ENCODE peak calls at places on chromosome 7, in ten cellular contexts. F is A549; P is colonic mucosa; N is mammary epithelial cell; L is transverse colon; Z is esophagus muscularis mucosa; E is sigmoid colon; D is CD8-positive, alpha-beta T cell; G is hepatocyte; J is OCI-LY7. I is an unnamed sample. For H3K4me1, the result is how much of the 10 kb centered on the place peaks cover.

GRCh38 chr7:2248984-2249694 is 7.1 kb downstream of the NUDT1 start:
- DNase-seq in J (no peak), E (no peak), P (peak), G (peak), F (peak), L (peak), N (peak), Z (no peak), D (no peak), I (peak)

GRCh38 chr7:4707134-4707651 is 25.1 kb downstream of the FOXK1 start:
- DNase-seq in Z (no peak), L (no peak), E (no peak), F (no peak), G (no peak), D (no peak), N (no peak), P (no peak), J (no peak), I (no peak)

GRCh38 chr7:130392456-130392860 is 12.2 kb downstream of the CPA1 start:
- DNase-seq in J (no peak), Z (peak), N (no peak), D (no peak), L (no peak), F (no peak), G (peak), E (no peak), P (no peak), I (no peak)

GRCh38 chr7:76356823-76357222 is 2.0 kb downstream of the YWHAG start:
- DNase-seq in P (no peak), Z (no peak), G (peak), J (peak), L (peak), D (no peak), E (peak), N (peak), F (peak), I (no peak)

GRCh38 chr7:35727571-35727970 is 32.6 kb upstream of the HERPUD2 start:
- DNase-seq in F (no peak), L (no peak), G (no peak), J (peak), N (peak), Z (no peak), P (no peak), D (no peak), E (no peak), I (peak)

GRCh38 chr7:2979276-2979675 is 64.4 kb downstream of the CARD11 start:
- DNase-seq in E (no peak), P (no peak), L (no peak), Z (no peak), D (no peak), N (no peak), G (no peak), F (no peak), J (peak), I (peak)

GRCh38 chr7:76359111-76359986 is 558 bp upstream of the YWHAG start:
- DNase-seq in J (peak), Z (peak), N (peak), L (peak), G (peak), E (peak), D (peak), F (peak), P (peak), I (peak)

GRCh38 chr7:130939285-130940095 is 205.5 kb upstream of the KLF14 start:
- DNase-seq in E (no peak), D (no peak), N (no peak), F (no peak), G (no peak), L (no peak), P (no peak), Z (no peak), J (no peak), I (no peak)

GRCh38 chr7:3003936-3004335 is 39.7 kb downstream of the CARD11 start:
- DNase-seq in E (no peak), N (no peak), F (no peak), Z (no peak), P (no peak), J (no peak), G (no peak), D (no peak), L (no peak), I (peak)

GRCh38 chr7:45071528-45071927 is 17.2 kb downstream of the NACAD start:
- DNase-seq in F (no peak), Z (no peak), J (no peak), P (no peak), N (no peak), E (no peak), G (no peak), D (no peak), L (no peak), I (no peak)

GRCh38 chr7:157004050-157004838 is 6.2 kb downstream of the MNX1 start:
- DNase-seq in G (no peak), D (no peak), N (no peak), Z (no peak), E (no peak), J (no peak), F (no peak), L (no peak), P (no peak), I (no peak)

GRCh38 chr7:157003445-157004049 is 6.9 kb downstream of the MNX1 start:
- DNase-seq in J (no peak), D (no peak), P (peak), E (no peak), G (no peak), F (no peak), L (peak), N (no peak), Z (no peak), I (no peak)

GRCh38 chr7:157001920-157002818 is 8.3 kb downstream of the MNX1 start:
- DNase-seq in F (no peak), D (no peak), P (peak), G (no peak), L (no peak), N (no peak), J (no peak), Z (no peak), E (no peak), I (no peak)

GRCh38 chr7:157000741-157001653 is 9.5 kb downstream of the MNX1 start:
- DNase-seq in Z (no peak), G (no peak), F (no peak), N (no peak), E (no peak), D (no peak), L (no peak), J (no peak), P (peak), I (no peak)

GRCh38 chr7:157002819-157003421 is 7.5 kb downstream of the MNX1 start:
- DNase-seq in F (no peak), N (no peak), P (peak), Z (no peak), G (no peak), L (no peak), J (no peak), D (no peak), E (no peak), I (no peak)
- H3K4me1 ChIP-seq in F (under half), N (under half), P (under half), Z (half or more), G (under half), L (under half), J (under half), D (under half), E (half or more), I (under half)

GRCh38 chr7:73742338-73742752 is 3.7 kb upstream of the ABHD11 start:
- DNase-seq in D (no peak), Z (no peak), N (no peak), J (no peak), P (peak), G (peak), F (no peak), E (no peak), L (no peak), I (peak)
- H3K4me3 ChIP-seq in D (no peak), Z (no peak), N (no peak), J (peak), P (no peak), G (no peak), F (no peak), E (no peak), L (no peak), I (peak)

GRCh38 chr7:135665072-135665471 is 2.8 kb downstream of the STMP1 start:
- DNase-seq in L (no peak), F (no peak), E (no peak), Z (no peak), D (no peak), J (no peak), N (no peak), G (no peak), P (no peak), I (no peak)

GRCh38 chr7:135662123-135662372 is 266 bp upstream of the STMP1 start:
- DNase-seq in L (no peak), P (no peak), J (no peak), G (no peak), Z (no peak), E (no peak), D (no peak), F (no peak), N (no peak), I (no peak)

GRCh38 chr7:135664046-135664589 is 1.8 kb downstream of the STMP1 start:
- DNase-seq in L (no peak), P (no peak), N (peak), E (no peak), J (no peak), F (no peak), G (no peak), D (no peak), Z (no peak), I (no peak)

GRCh38 chr7:135661311-135662122 is 797 bp upstream of the STMP1 start:
- DNase-seq in P (no peak), E (peak), F (no peak), G (peak), D (no peak), L (no peak), J (no peak), N (peak), Z (no peak), I (no peak)

DNA sequence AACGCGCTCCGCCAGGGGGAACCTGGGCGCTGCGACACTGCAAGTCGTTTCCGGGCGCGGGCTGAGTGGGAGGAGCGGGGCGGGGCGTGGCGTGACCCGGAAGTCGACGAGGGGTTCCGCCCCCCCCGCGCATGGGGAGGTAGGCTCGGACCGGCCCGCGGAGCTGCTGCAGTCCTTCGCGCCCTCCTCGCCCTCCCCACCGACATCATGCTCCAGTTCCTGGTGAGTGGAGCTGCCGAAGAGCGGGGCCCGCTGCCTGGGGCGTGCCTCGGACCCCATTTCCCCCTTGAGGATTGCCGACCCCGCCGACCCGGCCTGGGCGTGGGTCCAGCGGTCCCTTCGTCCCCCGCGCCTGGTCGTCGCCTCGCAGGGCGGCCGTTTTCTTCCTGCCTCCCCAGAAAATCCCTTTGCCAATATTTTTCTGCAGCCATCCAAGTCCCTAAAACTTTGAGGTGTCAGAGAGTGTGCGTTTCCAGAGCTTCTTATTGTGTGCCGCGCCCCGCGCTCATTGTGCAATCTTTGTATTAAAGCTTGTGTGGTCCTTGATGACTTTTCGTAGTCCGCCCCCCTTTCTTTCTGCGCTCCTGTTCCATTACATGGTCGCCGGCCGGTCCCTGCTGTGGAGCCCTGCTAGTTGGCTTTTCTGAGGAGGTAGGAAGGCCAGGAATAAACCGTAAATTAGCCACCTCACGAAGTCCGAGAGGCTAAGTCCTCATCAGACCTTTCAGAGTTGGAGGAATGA is at the start of gene STMP1:
- DNase-seq in N (peak), L (peak), G (peak), E (peak), F (peak), J (peak), D (peak), P (peak), Z (peak), I (peak)
- TF ChIP-seq CTCF in N (peak), L (no peak), G (peak), E (no peak), F (no peak), J (peak), D (peak), P (no peak), Z (peak), I (peak)

DNA sequence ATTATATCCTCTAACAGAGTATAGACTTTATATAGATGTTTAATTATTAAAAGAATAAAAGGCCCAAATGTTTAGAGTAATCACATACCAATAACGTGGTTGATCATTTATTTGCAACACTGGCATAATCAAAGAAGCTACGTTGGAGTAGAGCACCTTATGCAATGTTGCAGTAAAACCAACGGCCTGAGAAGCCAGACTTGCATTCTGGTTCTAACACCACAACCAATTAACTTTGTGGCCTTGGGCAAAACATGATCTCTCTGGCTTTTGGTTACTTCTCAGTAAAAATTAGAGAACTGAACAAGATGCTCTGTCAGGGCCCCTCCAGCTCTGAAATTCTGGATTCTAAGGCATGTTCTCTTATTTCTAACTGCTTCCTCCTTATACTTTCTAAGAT is 476.2 kb downstream of the GRM8 start:
- DNase-seq in N (no peak), G (no peak), E (no peak), L (no peak), Z (no peak), F (no peak), P (no peak), J (no peak), D (no peak), I (no peak)
- H3K4me1 ChIP-seq in N (under half), G (under half), E (under half), L (under half), Z (under half), F (under half), P (under half), J (under half), D (under half), I (under half)

GRCh38 chr7:50312176-50312575 is 7.7 kb downstream of the IKZF1 start:
- DNase-seq in Z (no peak), G (no peak), E (no peak), N (no peak), F (no peak), J (peak), P (no peak), D (no peak), L (no peak), I (no peak)

GRCh38 chr7:50309736-50310135 is 5.2 kb downstream of the IKZF1 start:
- DNase-seq in E (no peak), L (no peak), N (no peak), Z (no peak), F (no peak), P (no peak), D (no peak), J (peak), G (no peak), I (no peak)

GRCh38 chr7:50309130-50309478 is 4.6 kb downstream of the IKZF1 start:
- DNase-seq in Z (no peak), F (no peak), G (no peak), N (no peak), J (no peak), L (no peak), D (no peak), P (no peak), E (no peak), I (no peak)

GRCh38 chr7:50308301-50309129 is 4.0 kb downstream of the IKZF1 start:
- DNase-seq in D (no peak), F (no peak), L (no peak), G (no peak), E (peak), J (peak), N (no peak), Z (no peak), P (no peak), I (no peak)

GRCh38 chr7:50310361-50310760 is 5.8 kb downstream of the IKZF1 start:
- DNase-seq in Z (no peak), P (no peak), N (no peak), J (peak), E (no peak), L (no peak), G (no peak), F (no peak), D (no peak), I (no peak)
- H3K4me3 ChIP-seq in Z (no peak), P (no peak), N (no peak), J (peak), E (no peak), L (peak), G (no peak), F (no peak), D (peak), I (no peak)

GRCh38 chr7:15389073-15389472 is 172.7 kb downstream of the AGMO start:
- DNase-seq in F (no peak), N (no peak), L (no peak), D (no peak), P (no peak), G (no peak), E (no peak), Z (no peak), J (no peak), I (no peak)
- TF ChIP-seq CTCF in F (no peak), N (no peak), L (no peak), D (no peak), P (no peak), G (no peak), E (no peak), Z (no peak), J (no peak), I (no peak)

DNA sequence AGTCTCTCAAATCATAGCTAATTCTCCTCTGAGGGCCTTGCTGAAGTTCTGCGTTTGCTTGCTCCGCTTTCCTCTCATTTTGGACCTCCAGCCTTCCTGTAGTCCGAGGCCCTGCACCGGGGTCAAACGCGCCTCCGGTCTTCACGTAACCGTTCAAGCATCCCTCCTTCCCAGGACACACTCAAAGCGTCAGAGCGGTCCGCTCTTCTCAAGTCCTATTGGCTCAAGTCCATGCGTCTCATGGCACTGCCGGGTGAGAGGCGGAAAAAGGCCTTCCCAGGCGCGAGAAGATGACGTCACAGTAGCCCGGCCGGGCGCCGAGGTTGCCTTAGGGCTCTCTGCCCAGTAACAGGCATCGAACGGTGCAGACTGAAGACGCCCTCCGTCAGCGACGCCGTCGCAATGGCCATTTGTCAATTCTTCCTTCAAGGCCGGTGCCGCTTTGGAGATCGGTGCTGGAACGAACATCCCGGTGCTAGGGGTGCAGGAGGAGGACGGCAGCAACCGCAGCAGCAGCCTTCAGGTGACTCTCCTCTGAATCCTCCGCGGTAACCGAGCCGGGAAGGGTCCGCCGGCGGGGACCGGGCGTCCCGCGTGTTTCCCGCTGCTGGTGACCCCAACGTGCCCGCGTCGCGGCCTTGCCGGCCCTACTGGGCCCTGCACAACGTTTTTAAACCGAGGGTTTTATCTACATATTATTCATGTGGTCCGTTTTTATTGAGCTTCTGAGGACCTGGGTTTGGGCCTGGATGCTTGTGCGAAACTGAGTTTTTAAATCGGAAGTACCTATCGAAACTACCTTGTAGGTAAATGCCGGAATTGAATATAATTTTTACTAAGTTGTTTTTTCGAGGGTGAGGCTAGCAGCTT is at the start of gene NUP42:
- DNase-seq in G (peak), Z (peak), N (peak), P (peak), D (peak), J (peak), E (peak), L (peak), F (peak), I (peak)
- H3K4me1 ChIP-seq in G (under half), Z (under half), N (under half), P (under half), D (under half), J (under half), E (under half), L (under half), F (under half), I (under half)

GRCh38 chr7:7989133-7989984 is 20.8 kb downstream of the GLCCI1 start:
- DNase-seq in N (no peak), D (no peak), J (no peak), P (no peak), L (no peak), E (no peak), Z (no peak), F (no peak), G (no peak), I (no peak)
- H3K4me3 ChIP-seq in N (no peak), D (peak), J (no peak), P (no peak), L (no peak), E (peak), Z (peak), F (no peak), G (no peak), I (peak)

I was measured in kidney.